ENCODE peak calls at places on chromosome 11, in eight cellular contexts. D, F, E, Q, Z, W, G and B are unnamed samples.

GRCh38 chr11:68756171-68756766 is 4.9 kb upstream of the TESMIN start:
- DNase-seq in G (no peak), E (no peak), F (no peak), D (no peak), W (no peak), Q (no peak), Z (no peak), B (no peak)

GRCh38 chr11:125085301-125086081 is 22.4 kb downstream of the SLC37A2 start:
- DNase-seq in E (no peak), F (no peak), Z (no peak), G (no peak), Q (no peak), D (no peak), W (no peak), B (no peak)

GRCh38 chr11:19962795-19963163 is 197.5 kb downstream of the DBX1 start:
- DNase-seq in F (no peak), G (no peak), W (no peak), D (no peak), Q (no peak), Z (peak), E (no peak), B (no peak)

GRCh38 chr11:61912530-61912898 is 4.9 kb downstream of the RAB3IL1 start:
- DNase-seq in W (peak), F (no peak), Z (no peak), Q (peak), E (no peak), G (no peak), D (peak), B (no peak)

GRCh38 chr11:57873196-57873911 is 111.8 kb downstream of the CTNND1 start:
- DNase-seq in W (no peak), E (no peak), Q (no peak), Z (no peak), D (no peak), F (no peak), G (no peak), B (no peak)

GRCh38 chr11:130582176-130582575 is 133.7 kb downstream of the ADAMTS15 start:
- DNase-seq in W (no peak), E (no peak), Q (no peak), F (no peak), Z (no peak), D (no peak), G (no peak), B (no peak)

GRCh38 chr11:12222099-12222751 is 111.8 kb downstream of the MICAL2 start:
- DNase-seq in W (peak), Q (no peak), F (no peak), Z (no peak), D (peak), G (no peak), E (no peak), B (no peak)

GRCh38 chr11:2213384-2213842 is 41.8 kb upstream of the TH start:
- DNase-seq in G (peak), Q (no peak), E (no peak), D (no peak), F (no peak), W (peak), Z (no peak), B (no peak)

GRCh38 chr11:2379471-2380174 is 2.5 kb downstream of the CD81 start:
- DNase-seq in Q (no peak), Z (no peak), W (peak), F (no peak), G (no peak), E (no peak), D (no peak), B (no peak)

GRCh38 chr11:130124096-130124495 is 35.5 kb upstream of the ST14 start:
- DNase-seq in F (no peak), E (no peak), W (peak), Z (peak), Q (peak), G (no peak), D (peak), B (peak)

GRCh38 chr11:128924109-128924508 is 18.6 kb downstream of the TP53AIP1 start:
- DNase-seq in G (no peak), Q (no peak), E (no peak), D (no peak), W (no peak), Z (no peak), F (no peak), B (no peak)

GRCh38 chr11:13923182-13923581 is 39.3 kb upstream of the SPON1 start:
- DNase-seq in Q (no peak), D (no peak), Z (no peak), E (no peak), G (no peak), W (no peak), F (no peak), B (no peak)

GRCh38 chr11:62931501-62932278 is 10.5 kb upstream of the CHRM1 start:
- DNase-seq in Z (no peak), F (no peak), E (no peak), Q (no peak), D (no peak), G (no peak), W (no peak), B (no peak)

GRCh38 chr11:124238512-124238911 is 2.4 kb upstream of the OR8G1 start:
- DNase-seq in D (no peak), F (no peak), Q (no peak), G (no peak), W (no peak), Z (no peak), E (no peak), B (no peak)

GRCh38 chr11:74450318-74450717 is 17.0 kb downstream of the KCNE3 start:
- DNase-seq in D (no peak), Z (no peak), Q (no peak), G (no peak), F (no peak), W (no peak), E (no peak), B (no peak)

GRCh38 chr11:6673523-6673922 is 9.6 kb downstream of the MRPL17 start:
- DNase-seq in E (no peak), Q (no peak), G (no peak), F (no peak), W (no peak), D (no peak), Z (no peak), B (no peak)

GRCh38 chr11:110447897-110448522 is 18.3 kb downstream of the FDX1 start:
- DNase-seq in E (no peak), G (no peak), D (no peak), F (no peak), Q (no peak), W (no peak), Z (no peak), B (no peak)

GRCh38 chr11:67699521-67699920 is 25.1 kb upstream of the ALDH3B2 start:
- DNase-seq in Z (no peak), Q (no peak), F (no peak), W (no peak), G (no peak), D (no peak), E (no peak), B (no peak)

GRCh38 chr11:70203749-70204465 is 811 bp downstream of the FADD start:
- DNase-seq in E (peak), Q (peak), F (peak), G (peak), D (peak), Z (peak), W (peak), B (peak)

GRCh38 chr11:17188675-17189074 is 19.1 kb downstream of the PIK3C2A start:
- DNase-seq in W (no peak), Z (no peak), D (no peak), G (no peak), E (no peak), Q (no peak), F (no peak), B (no peak)

GRCh38 chr11:1906623-1907423 is 12.7 kb upstream of the TNNT3 start:
- DNase-seq in D (no peak), F (no peak), W (no peak), E (no peak), Z (no peak), G (no peak), Q (no peak), B (no peak)

GRCh38 chr11:115234794-115235193 is 269.4 kb downstream of the CADM1 start:
- DNase-seq in Z (no peak), W (no peak), F (no peak), G (no peak), Q (no peak), E (no peak), D (no peak), B (no peak)